ENCODE peak calls at places on chromosome 17, in eight cellular contexts. One of them, this sample, is unnamed.
A peak's percentile ranks its signal among the peaks of the same experiment; 100 is the strongest.

GRCh38 chr17:69173118-69173517 is 31.4 kb upstream of the ABCA6 start:
- DNase-seq in cardiac fibroblast: no peak
- DNase-seq in WERI-Rb-1: no peak
- DNase-seq in spleen: no peak
- DNase-seq in HL-60: no peak
- DNase-seq in prostate gland: no peak
- DNase-seq in NB4: no peak
- DNase-seq in nephron progenitor cell: no peak
- DNase-seq in this sample: no peak

GRCh38 chr17:12637015-12637414 is 28.7 kb upstream of the MYOCD start:
- DNase-seq in nephron progenitor cell: no peak
- DNase-seq in NB4: no peak
- DNase-seq in WERI-Rb-1: no peak
- DNase-seq in prostate gland: no peak
- DNase-seq in cardiac fibroblast: peak; percentile 93
- DNase-seq in HL-60: no peak
- DNase-seq in spleen: no peak
- DNase-seq in this sample: peak; percentile 94

GRCh38 chr17:17669081-17669850 is 12.0 kb upstream of the RAI1 start:
- DNase-seq in WERI-Rb-1: no peak
- DNase-seq in cardiac fibroblast: no peak
- DNase-seq in HL-60: no peak
- DNase-seq in nephron progenitor cell: no peak
- DNase-seq in NB4: peak; percentile 58
- DNase-seq in prostate gland: no peak
- DNase-seq in spleen: no peak
- DNase-seq in this sample: peak; percentile 53

GRCh38 chr17:13351046-13351445 is 250.7 kb downstream of the HS3ST3A1 start:
- DNase-seq in nephron progenitor cell: no peak
- DNase-seq in cardiac fibroblast: peak; percentile 22
- DNase-seq in HL-60: no peak
- DNase-seq in WERI-Rb-1: no peak
- DNase-seq in prostate gland: no peak
- DNase-seq in NB4: no peak
- DNase-seq in spleen: no peak
- DNase-seq in this sample: peak; percentile 88

GRCh38 chr17:38327936-38328335 is 15.8 kb downstream of the GPR179 start:
- DNase-seq in NB4: no peak
- DNase-seq in WERI-Rb-1: no peak
- DNase-seq in prostate gland: no peak
- DNase-seq in spleen: no peak
- DNase-seq in HL-60: no peak
- DNase-seq in nephron progenitor cell: no peak
- DNase-seq in cardiac fibroblast: no peak
- DNase-seq in this sample: no peak

GRCh38 chr17:71313866-71314265 is 807.0 kb upstream of the SOX9 start:
- DNase-seq in nephron progenitor cell: no peak
- DNase-seq in cardiac fibroblast: no peak
- DNase-seq in spleen: no peak
- DNase-seq in NB4: no peak
- DNase-seq in HL-60: no peak
- DNase-seq in prostate gland: no peak
- DNase-seq in WERI-Rb-1: no peak
- DNase-seq in this sample: no peak

GRCh38 chr17:13592427-13592826 is 9.3 kb downstream of the HS3ST3A1 start:
- DNase-seq in cardiac fibroblast: no peak
- DNase-seq in NB4: no peak
- DNase-seq in WERI-Rb-1: no peak
- DNase-seq in spleen: no peak
- DNase-seq in HL-60: no peak
- DNase-seq in prostate gland: no peak
- DNase-seq in nephron progenitor cell: no peak
- DNase-seq in this sample: no peak

GRCh38 chr17:74864866-74865395 is 5.2 kb upstream of the GRIN2C start:
- DNase-seq in NB4: peak; percentile 77
- DNase-seq in WERI-Rb-1: peak; percentile 83
- DNase-seq in nephron progenitor cell: peak; percentile 89
- DNase-seq in spleen: peak; percentile 93
- DNase-seq in prostate gland: peak; percentile 64
- DNase-seq in cardiac fibroblast: peak; percentile 71
- DNase-seq in HL-60: no peak
- DNase-seq in this sample: peak; percentile 61

GRCh38 chr17:82332669-82333278 is 792 bp downstream of the SECTM1 start:
- DNase-seq in nephron progenitor cell: no peak
- DNase-seq in cardiac fibroblast: peak; percentile 62
- DNase-seq in WERI-Rb-1: no peak
- DNase-seq in prostate gland: no peak
- DNase-seq in NB4: peak; percentile 45
- DNase-seq in HL-60: no peak
- DNase-seq in spleen: peak; percentile 92
- DNase-seq in this sample: peak; percentile 61

GRCh38 chr17:45388604-45389325 is 43.9 kb downstream of the ARHGAP27 start:
- DNase-seq in prostate gland: no peak
- DNase-seq in cardiac fibroblast: peak; percentile 47
- DNase-seq in nephron progenitor cell: no peak
- DNase-seq in spleen: no peak
- DNase-seq in NB4: no peak
- DNase-seq in HL-60: no peak
- DNase-seq in WERI-Rb-1: peak; percentile 72
- DNase-seq in this sample: peak; percentile 71

GRCh38 chr17:76585048-76585648 is 512 bp downstream of the ST6GALNAC2 start:
- DNase-seq in spleen: peak; percentile 86
- DNase-seq in prostate gland: no peak
- DNase-seq in HL-60: no peak
- DNase-seq in NB4: peak; percentile 43
- DNase-seq in cardiac fibroblast: no peak
- DNase-seq in WERI-Rb-1: no peak
- DNase-seq in nephron progenitor cell: peak; percentile 56
- DNase-seq in this sample: no peak

GRCh38 chr17:49944451-49944850 is 24.5 kb upstream of the DLX4 start:
- DNase-seq in cardiac fibroblast: no peak
- DNase-seq in WERI-Rb-1: no peak
- DNase-seq in nephron progenitor cell: peak; percentile 42
- DNase-seq in HL-60: no peak
- DNase-seq in NB4: no peak
- DNase-seq in spleen: no peak
- DNase-seq in prostate gland: no peak
- DNase-seq in this sample: no peak

GRCh38 chr17:5838661-5839300 is 231.4 kb upstream of the WSCD1 start:
- DNase-seq in spleen: no peak
- DNase-seq in cardiac fibroblast: no peak
- DNase-seq in HL-60: no peak
- DNase-seq in NB4: no peak
- DNase-seq in WERI-Rb-1: peak; percentile 86
- DNase-seq in prostate gland: no peak
- DNase-seq in nephron progenitor cell: no peak
- DNase-seq in this sample: no peak

GRCh38 chr17:72399608-72400487 is 279.0 kb downstream of the SOX9 start:
- DNase-seq in nephron progenitor cell: no peak
- DNase-seq in HL-60: no peak
- DNase-seq in spleen: no peak
- DNase-seq in WERI-Rb-1: no peak
- DNase-seq in cardiac fibroblast: no peak
- DNase-seq in NB4: no peak
- DNase-seq in prostate gland: peak; percentile 71
- DNase-seq in this sample: no peak

GRCh38 chr17:39014044-39014794 is 47.0 kb upstream of the FBXO47 start:
- DNase-seq in cardiac fibroblast: peak; percentile 74
- DNase-seq in WERI-Rb-1: no peak
- DNase-seq in nephron progenitor cell: no peak
- DNase-seq in NB4: no peak
- DNase-seq in HL-60: no peak
- DNase-seq in prostate gland: no peak
- DNase-seq in spleen: no peak
- DNase-seq in this sample: peak; percentile 75

DNA sequence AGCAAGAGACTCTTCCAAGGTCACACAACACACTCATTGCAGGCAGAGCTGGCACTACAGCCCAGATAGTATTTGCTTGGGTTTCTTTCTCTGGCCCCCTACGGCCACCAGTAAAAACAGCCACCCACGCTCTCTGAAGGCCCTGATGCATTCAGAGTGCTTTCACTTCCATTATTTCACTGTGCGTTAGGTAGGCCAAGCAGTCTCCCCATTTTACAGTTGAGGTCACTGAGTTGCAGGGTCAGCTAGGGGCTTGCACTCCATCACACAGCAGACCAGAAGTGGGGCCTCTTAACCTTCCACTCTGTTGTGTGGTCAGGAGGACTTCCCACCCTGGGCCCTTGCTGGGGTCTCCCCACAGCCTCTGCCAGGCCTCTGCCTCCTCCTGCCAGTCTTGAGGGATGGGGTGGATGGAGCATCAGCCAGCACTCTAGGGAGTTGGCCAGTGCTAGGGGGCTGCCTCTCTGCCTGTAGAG is 2.5 kb downstream of the TBX21 start:
- DNase-seq in NB4: no peak
- DNase-seq in WERI-Rb-1: no peak
- DNase-seq in HL-60: no peak
- DNase-seq in nephron progenitor cell: no peak
- DNase-seq in spleen: peak; percentile 76
- DNase-seq in cardiac fibroblast: no peak
- DNase-seq in prostate gland: no peak
- DNase-seq in this sample: no peak
- TF ChIP-seq CTCF in NB4: no peak
- TF ChIP-seq CTCF in WERI-Rb-1: no peak
- TF ChIP-seq CTCF in HL-60: no peak
- TF ChIP-seq CTCF in nephron progenitor cell: no peak
- TF ChIP-seq CTCF in spleen: no peak
- TF ChIP-seq CTCF in cardiac fibroblast: no peak
- TF ChIP-seq CTCF in prostate gland: no peak
- TF ChIP-seq CTCF in this sample: no peak

GRCh38 chr17:79027925-79028491 is 4.0 kb downstream of the C1QTNF1 start:
- DNase-seq in nephron progenitor cell: no peak
- DNase-seq in prostate gland: no peak
- DNase-seq in spleen: no peak
- DNase-seq in HL-60: no peak
- DNase-seq in WERI-Rb-1: no peak
- DNase-seq in NB4: no peak
- DNase-seq in cardiac fibroblast: peak; percentile 45
- DNase-seq in this sample: peak; percentile 38

GRCh38 chr17:79029327-79030009 is 5.5 kb downstream of the C1QTNF1 start:
- DNase-seq in NB4: no peak
- DNase-seq in prostate gland: no peak
- DNase-seq in cardiac fibroblast: no peak
- DNase-seq in HL-60: no peak
- DNase-seq in nephron progenitor cell: no peak
- DNase-seq in spleen: no peak
- DNase-seq in WERI-Rb-1: no peak
- DNase-seq in this sample: no peak

GRCh38 chr17:79026345-79027273 is 2.6 kb downstream of the C1QTNF1 start:
- DNase-seq in WERI-Rb-1: no peak
- DNase-seq in nephron progenitor cell: no peak
- DNase-seq in HL-60: no peak
- DNase-seq in spleen: peak; percentile 76
- DNase-seq in NB4: no peak
- DNase-seq in prostate gland: no peak
- DNase-seq in cardiac fibroblast: peak; percentile 83
- DNase-seq in this sample: peak; percentile 81

GRCh38 chr17:79027274-79027924 is 3.4 kb downstream of the C1QTNF1 start:
- DNase-seq in prostate gland: no peak
- DNase-seq in cardiac fibroblast: no peak
- DNase-seq in NB4: no peak
- DNase-seq in spleen: peak; percentile 78
- DNase-seq in nephron progenitor cell: no peak
- DNase-seq in WERI-Rb-1: no peak
- DNase-seq in HL-60: no peak
- DNase-seq in this sample: no peak

GRCh38 chr17:79028496-79029326 is 4.7 kb downstream of the C1QTNF1 start:
- DNase-seq in WERI-Rb-1: no peak
- DNase-seq in cardiac fibroblast: no peak
- DNase-seq in NB4: no peak
- DNase-seq in spleen: peak; percentile 46
- DNase-seq in prostate gland: no peak
- DNase-seq in HL-60: no peak
- DNase-seq in nephron progenitor cell: no peak
- DNase-seq in this sample: no peak
- TF ChIP-seq CTCF in WERI-Rb-1: peak; percentile 49
- TF ChIP-seq CTCF in cardiac fibroblast: peak; percentile 23
- TF ChIP-seq CTCF in NB4: peak; percentile 22
- TF ChIP-seq CTCF in spleen: no peak
- TF ChIP-seq CTCF in prostate gland: no peak
- TF ChIP-seq CTCF in HL-60: no peak
- TF ChIP-seq CTCF in nephron progenitor cell: no peak
- TF ChIP-seq CTCF in this sample: peak; percentile 28

DNA sequence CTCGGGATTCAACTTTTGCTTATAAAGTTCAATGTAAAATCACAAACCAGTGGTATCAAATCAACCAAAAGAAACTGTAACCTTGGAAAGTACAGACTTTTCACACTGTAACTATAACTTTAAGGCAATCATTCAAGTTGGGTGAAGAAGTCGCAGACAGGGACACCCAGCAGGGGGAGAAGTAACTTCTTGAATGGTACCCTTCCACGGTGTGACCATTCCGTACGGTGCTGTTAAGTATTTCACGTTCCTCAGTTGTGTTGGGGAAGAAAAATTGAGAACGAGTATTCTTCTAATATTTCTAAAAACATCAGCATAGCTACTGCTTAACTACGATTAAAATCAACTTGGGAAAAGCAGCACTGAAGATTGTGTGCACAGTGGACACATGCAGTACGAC is 55.8 kb downstream of the MYH10 start:
- DNase-seq in NB4: peak; percentile 1
- DNase-seq in WERI-Rb-1: no peak
- DNase-seq in cardiac fibroblast: peak; percentile 42
- DNase-seq in spleen: no peak
- DNase-seq in HL-60: no peak
- DNase-seq in prostate gland: no peak
- DNase-seq in nephron progenitor cell: no peak
- DNase-seq in this sample: peak; percentile 30
- TF ChIP-seq CTCF in NB4: no peak
- TF ChIP-seq CTCF in WERI-Rb-1: peak; percentile 10
- TF ChIP-seq CTCF in cardiac fibroblast: peak; percentile 25
- TF ChIP-seq CTCF in spleen: no peak
- TF ChIP-seq CTCF in HL-60: no peak
- TF ChIP-seq CTCF in prostate gland: no peak
- TF ChIP-seq CTCF in nephron progenitor cell: peak; percentile 15
- TF ChIP-seq CTCF in this sample: peak; percentile 16

GRCh38 chr17:43908111-43908721 is 880 bp upstream of the MPP2 start:
- DNase-seq in NB4: peak; percentile 68
- DNase-seq in HL-60: no peak
- DNase-seq in WERI-Rb-1: peak; percentile 78
- DNase-seq in nephron progenitor cell: peak; percentile 68
- DNase-seq in cardiac fibroblast: peak; percentile 71
- DNase-seq in prostate gland: peak; percentile 64
- DNase-seq in spleen: no peak
- DNase-seq in this sample: peak; percentile 69

GRCh38 chr17:43905985-43906852 is 1.1 kb downstream of the MPP2 start:
- DNase-seq in cardiac fibroblast: peak; percentile 52
- DNase-seq in WERI-Rb-1: peak; percentile 86
- DNase-seq in nephron progenitor cell: peak; percentile 75
- DNase-seq in prostate gland: no peak
- DNase-seq in NB4: peak; percentile 40
- DNase-seq in HL-60: no peak
- DNase-seq in spleen: no peak
- DNase-seq in this sample: peak; percentile 38

GRCh38 chr17:43905400-43905984 is 1.8 kb downstream of the MPP2 start:
- DNase-seq in HL-60: no peak
- DNase-seq in spleen: no peak
- DNase-seq in nephron progenitor cell: no peak
- DNase-seq in prostate gland: no peak
- DNase-seq in NB4: no peak
- DNase-seq in WERI-Rb-1: peak; percentile 62
- DNase-seq in cardiac fibroblast: no peak
- DNase-seq in this sample: no peak

GRCh38 chr17:43906951-43907424 is 348 bp downstream of the MPP2 start:
- DNase-seq in HL-60: no peak
- DNase-seq in prostate gland: no peak
- DNase-seq in WERI-Rb-1: no peak
- DNase-seq in spleen: no peak
- DNase-seq in nephron progenitor cell: no peak
- DNase-seq in cardiac fibroblast: no peak
- DNase-seq in NB4: peak; percentile 39
- DNase-seq in this sample: no peak

GRCh38 chr17:43907425-43907981 is at the start of gene MPP2:
- DNase-seq in WERI-Rb-1: peak; percentile 87
- DNase-seq in prostate gland: peak; percentile 68
- DNase-seq in cardiac fibroblast: peak; percentile 61
- DNase-seq in HL-60: peak; percentile 24
- DNase-seq in NB4: peak; percentile 77
- DNase-seq in spleen: peak; percentile 83
- DNase-seq in nephron progenitor cell: peak; percentile 87
- DNase-seq in this sample: peak; percentile 52
- TF ChIP-seq CTCF in WERI-Rb-1: peak; percentile 21
- TF ChIP-seq CTCF in prostate gland: no peak
- TF ChIP-seq CTCF in cardiac fibroblast: peak; percentile 20
- TF ChIP-seq CTCF in HL-60: no peak
- TF ChIP-seq CTCF in NB4: no peak
- TF ChIP-seq CTCF in spleen: no peak
- TF ChIP-seq CTCF in nephron progenitor cell: no peak
- TF ChIP-seq CTCF in this sample: no peak

This sample was measured in fibroblast of mammary gland.